ENCODE peak calls at places on chromosomes 1 and 21, in four cellular contexts. S is HepG2, X is GM12878, C is K562. H is an unnamed sample.

GRCh38 chr21:27975514-27975913 is 1008.6 kb upstream of the ADAMTS5 start:
- DNase-seq in S (no peak), X (no peak), C (no peak), H (no peak)

GRCh38 chr1:212294983-212295382 is 9.8 kb downstream of the PPP2R5A start:
- DNase-seq in X (no peak), S (no peak), C (no peak), H (no peak)

GRCh38 chr1:160168609-160169369 is 17.4 kb downstream of the ATP1A4 start:
- DNase-seq in C (no peak), S (no peak), X (no peak), H (no peak)

GRCh38 chr1:38775175-38775845 is 84.3 kb downstream of the RRAGC start:
- DNase-seq in C (no peak), S (no peak), X (no peak), H (no peak)

GRCh38 chr1:37094302-37094701 is 60.0 kb upstream of the GRIK3 start:
- DNase-seq in C (no peak), X (peak; percentile 24), S (no peak), H (no peak)

GRCh38 chr21:34810786-34811185 is 142.0 kb downstream of the CLIC6 start:
- DNase-seq in X (no peak), S (no peak), C (no peak), H (no peak)

GRCh38 chr1:5898266-5898665 is 94.0 kb downstream of the NPHP4 start:
- DNase-seq in S (no peak), X (no peak), C (no peak), H (no peak)

GRCh38 chr1:31348449-31348848 is 24.4 kb downstream of the FABP3 start:
- DNase-seq in X (no peak), C (no peak), S (no peak), H (no peak)

GRCh38 chr1:154466879-154467767 is 34.9 kb upstream of the TDRD10 start:
- DNase-seq in X (peak; percentile 43), S (no peak), C (peak; percentile 59), H (no peak)

GRCh38 chr21:43273016-43273707 is 104.4 kb downstream of the CRYAA start:
- DNase-seq in S (no peak), X (no peak), C (no peak), H (no peak)

GRCh38 chr1:174743654-174744561 is 255.8 kb upstream of the CACYBP start:
- DNase-seq in C (peak; percentile 32), S (peak; percentile 35), X (no peak), H (peak; percentile 16)

GRCh38 chr1:112872551-112872962 is 83.4 kb downstream of the SLC16A1 start:
- DNase-seq in X (no peak), S (no peak), C (no peak), H (no peak)

GRCh38 chr1:8962812-8963669 is 17.4 kb downstream of the CA6 start:
- DNase-seq in S (peak; percentile 71), C (peak; percentile 81), X (no peak), H (peak; percentile 82)

GRCh38 chr21:36355071-36355680 is 30.0 kb upstream of the CHAF1B start:
- DNase-seq in X (no peak), S (peak; percentile 9), C (no peak), H (no peak)

GRCh38 chr1:180246579-180246978 is 16.5 kb downstream of the LHX4 start:
- DNase-seq in C (no peak), X (no peak), S (no peak), H (no peak)

GRCh38 chr1:185719021-185719420 is 15.2 kb upstream of the HMCN1 start:
- DNase-seq in S (no peak), C (no peak), X (no peak), H (peak; percentile 62)

GRCh38 chr1:2215329-2215728 is 12.8 kb upstream of the SKI start:
- DNase-seq in S (no peak), C (no peak), X (no peak), H (no peak)

GRCh38 chr1:71303617-71304041 is 222.8 kb upstream of the ZRANB2 start:
- DNase-seq in X (no peak), S (no peak), C (no peak), H (no peak)

GRCh38 chr1:22266162-22266561 is 123.3 kb upstream of the WNT4 start:
- DNase-seq in S (no peak), C (no peak), X (no peak), H (no peak)

GRCh38 chr1:242712248-242712647 is 187.8 kb upstream of the PLD5 start:
- DNase-seq in C (no peak), S (no peak), X (no peak), H (no peak)

GRCh38 chr1:162904579-162904978 is 43.6 kb upstream of the CCDC190 start:
- DNase-seq in S (no peak), X (no peak), C (no peak), H (no peak)

GRCh38 chr1:162908236-162908635 is 47.3 kb upstream of the CCDC190 start:
- DNase-seq in C (no peak), S (no peak), X (no peak), H (no peak)

GRCh38 chr1:162905759-162906158 is 44.8 kb upstream of the CCDC190 start:
- DNase-seq in S (peak; percentile 7), C (no peak), X (no peak), H (peak; percentile 14)

GRCh38 chr1:162905174-162905573 is 44.2 kb upstream of the CCDC190 start:
- DNase-seq in X (no peak), S (no peak), C (no peak), H (no peak)

DNA sequence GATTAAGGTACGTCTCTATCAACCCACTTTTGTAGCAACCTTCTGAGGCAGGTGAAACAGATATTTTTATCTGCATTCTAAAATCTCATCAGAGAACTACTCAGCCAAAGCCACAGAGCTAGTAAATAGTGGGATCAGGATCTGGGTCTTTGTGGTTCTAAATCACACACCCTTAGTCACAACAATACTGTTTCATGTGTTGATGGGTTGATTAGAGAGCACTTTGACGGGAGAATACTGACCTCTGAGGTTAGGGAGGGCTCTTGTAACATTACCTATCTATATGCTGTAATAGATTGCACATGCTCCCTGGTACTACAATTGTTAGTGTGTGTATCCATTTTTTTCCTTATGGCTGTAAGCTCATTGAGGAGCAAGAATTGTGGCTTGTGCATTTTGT is 45.5 kb upstream of the CCDC190 start:
- DNase-seq in C (no peak), X (no peak), S (no peak), H (no peak)
- TF ChIP-seq MYC in C (no peak), X (no peak), S (no peak), H (no peak)

GRCh38 chr1:23403735-23404486 is 20.6 kb downstream of the TCEA3 start:
- DNase-seq in S (peak; percentile 46), X (peak; percentile 16), C (peak; percentile 88), H (peak; percentile 94)
- TF ChIP-seq REST in S (no peak), X (no peak), C (no peak), H (no peak)

GRCh38 chr1:111110197-111110899 is 29.5 kb downstream of the DRAM2 start:
- DNase-seq in C (no peak), X (no peak), S (peak; percentile 77), H (no peak)
- TF ChIP-seq CHD4 in C (no peak), X (no peak), S (no peak), H (no peak)

DNA sequence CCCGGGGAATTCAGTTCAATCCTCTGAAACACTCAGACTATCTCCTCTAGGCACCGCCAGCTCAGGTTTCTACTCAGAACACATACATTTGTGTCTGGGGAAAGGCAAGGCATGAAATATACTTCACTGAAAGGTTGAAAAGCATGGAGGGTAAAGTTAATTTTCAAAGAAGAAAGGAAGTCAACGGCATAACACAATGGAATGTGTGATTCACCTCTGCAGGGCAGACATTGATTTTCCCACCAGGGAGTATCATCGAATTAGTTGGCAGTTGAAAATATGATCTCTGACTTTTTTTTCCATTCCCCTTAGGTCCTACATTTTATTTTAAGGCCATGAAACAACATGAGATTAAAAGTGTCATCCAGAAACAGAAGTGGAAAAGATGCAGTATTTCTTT is 669.3 kb downstream of the SMYD3 start:
- DNase-seq in X (no peak), C (no peak), S (no peak), H (no peak)
- TF ChIP-seq MYC in X (no peak), C (no peak), S (no peak), H (no peak)

GRCh38 chr1:34178072-34178471 is 1.4 kb downstream of the C1orf94 start:
- DNase-seq in S (no peak), C (no peak), X (no peak), H (no peak)
- TF ChIP-seq REST in S (no peak), C (no peak), X (no peak), H (peak; percentile 49)

GRCh38 chr1:167706931-167707877 is 14.6 kb upstream of the MPZL1 start:
- DNase-seq in C (no peak), S (no peak), X (no peak), H (no peak)
- TF ChIP-seq CHD4 in C (no peak), S (no peak), X (no peak), H (no peak)

DNA sequence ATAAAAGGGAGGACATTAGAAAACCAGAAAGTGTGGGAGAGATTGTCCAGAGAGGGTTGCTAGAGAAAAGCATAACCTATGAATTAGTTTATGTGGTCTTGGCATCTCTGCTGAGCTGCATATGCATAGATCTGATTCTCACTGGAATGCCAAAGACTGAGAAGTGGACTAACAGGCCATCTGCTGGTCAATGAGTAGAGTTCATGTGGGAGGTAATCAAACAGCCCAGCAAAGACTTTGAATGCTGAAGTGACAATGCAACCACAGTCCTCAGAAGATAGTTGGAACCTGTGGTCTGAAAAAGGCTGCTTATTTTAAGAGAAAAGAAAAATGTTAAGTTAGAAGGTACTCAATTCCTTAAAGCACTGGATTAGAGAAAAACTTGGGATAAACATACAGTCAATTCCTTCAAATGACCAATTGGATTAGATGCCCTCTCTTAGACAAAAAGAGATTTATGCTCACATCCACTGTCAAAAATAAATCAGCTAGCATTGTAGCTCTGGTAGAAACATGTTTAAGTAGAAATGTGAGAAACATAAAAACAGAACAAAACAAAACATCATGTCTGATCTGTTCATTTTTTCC is 382.8 kb downstream of the AMY1C start:
- DNase-seq in C (no peak), S (peak; percentile 28), X (no peak), H (no peak)
- TF ChIP-seq MYC in C (no peak), S (no peak), X (no peak), H (no peak)

DNA sequence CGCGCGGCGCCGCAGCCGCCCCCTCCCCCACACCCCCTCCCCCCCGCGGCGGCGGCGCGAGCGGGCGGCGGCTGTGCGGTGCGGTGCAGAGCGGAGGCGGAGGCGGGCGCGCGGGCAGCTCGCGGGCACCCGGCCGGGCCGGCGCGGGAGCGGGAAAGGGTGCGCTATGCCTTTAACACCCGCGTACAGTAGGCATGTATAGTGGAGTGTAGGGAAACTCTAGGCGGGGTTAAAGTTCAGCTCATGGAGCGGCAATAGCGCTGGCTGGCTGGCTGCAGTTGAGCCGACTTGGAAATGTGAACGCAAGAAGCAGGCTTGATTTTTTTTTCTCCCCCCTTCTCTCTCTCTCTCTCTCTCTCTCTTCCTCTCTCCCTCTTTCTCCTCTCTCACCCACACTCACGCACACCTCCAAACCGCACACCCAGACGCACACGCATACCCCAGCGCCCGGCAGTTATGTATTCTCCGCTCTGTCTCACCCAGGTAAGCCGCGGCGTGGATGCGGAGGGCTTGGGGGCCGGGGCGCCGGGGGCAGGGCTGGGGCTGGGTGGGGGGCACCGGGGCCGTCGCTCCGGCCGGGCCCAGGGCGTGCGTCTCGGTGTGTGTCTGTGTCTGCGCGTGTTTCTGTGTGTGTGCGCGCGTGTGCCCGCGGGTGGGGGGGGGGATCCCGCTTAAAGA is at the start of gene NFIA:
- DNase-seq in X (no peak), S (peak; percentile 83), C (peak; percentile 42), H (peak; percentile 61)
- TF ChIP-seq REST in X (no peak), S (no peak), C (no peak), H (no peak)